ENCODE peak calls at places on chromosome 17, in eight cellular contexts. One of them, this sample, is unnamed.

GRCh38 chr17:7261377-7262191 is 694 bp downstream of the CLDN7 start:
- DNase-seq in activated effector memory CD4-positive, alpha-beta T cell treated with Interleukin-2 at 50 U/mL for 16 hours: no peak
- DNase-seq in CD4-positive, alpha-beta T cell: peak
- DNase-seq in left ventricle myocardium inferior: no peak
- DNase-seq in GOT3: no peak
- DNase-seq in anterior cingulate cortex: no peak
- DNase-seq in stimulated activated CD8-positive, alpha-beta memory T cell treated with anti-CD3 and anti-CD28 coated beads, Interleukin-7, amount 100 ng/mL, for 24 hours: no peak
- DNase-seq in MCF 10A: no peak
- DNase-seq in this sample: no peak

GRCh38 chr17:17783825-17784598 is 52.8 kb downstream of the SREBF1 start:
- DNase-seq in activated effector memory CD4-positive, alpha-beta T cell treated with Interleukin-2 at 50 U/mL for 16 hours: no peak
- DNase-seq in CD4-positive, alpha-beta T cell: no peak
- DNase-seq in left ventricle myocardium inferior: peak
- DNase-seq in GOT3: no peak
- DNase-seq in anterior cingulate cortex: peak
- DNase-seq in stimulated activated CD8-positive, alpha-beta memory T cell treated with anti-CD3 and anti-CD28 coated beads, Interleukin-7, amount 100 ng/mL, for 24 hours: no peak
- DNase-seq in MCF 10A: no peak
- DNase-seq in this sample: no peak

GRCh38 chr17:59439261-59439660 is 107.8 kb downstream of the YPEL2 start:
- DNase-seq in activated effector memory CD4-positive, alpha-beta T cell treated with Interleukin-2 at 50 U/mL for 16 hours: no peak
- DNase-seq in CD4-positive, alpha-beta T cell: no peak
- DNase-seq in left ventricle myocardium inferior: no peak
- DNase-seq in GOT3: no peak
- DNase-seq in anterior cingulate cortex: no peak
- DNase-seq in stimulated activated CD8-positive, alpha-beta memory T cell treated with anti-CD3 and anti-CD28 coated beads, Interleukin-7, amount 100 ng/mL, for 24 hours: no peak
- DNase-seq in MCF 10A: no peak
- DNase-seq in this sample: no peak

GRCh38 chr17:36112572-36112971 is 8.9 kb downstream of the CCL4 start:
- DNase-seq in activated effector memory CD4-positive, alpha-beta T cell treated with Interleukin-2 at 50 U/mL for 16 hours: no peak
- DNase-seq in CD4-positive, alpha-beta T cell: no peak
- DNase-seq in left ventricle myocardium inferior: no peak
- DNase-seq in GOT3: no peak
- DNase-seq in anterior cingulate cortex: no peak
- DNase-seq in stimulated activated CD8-positive, alpha-beta memory T cell treated with anti-CD3 and anti-CD28 coated beads, Interleukin-7, amount 100 ng/mL, for 24 hours: no peak
- DNase-seq in MCF 10A: no peak
- DNase-seq in this sample: no peak

GRCh38 chr17:41538565-41538991 is 10.5 kb upstream of the KRT19 start:
- DNase-seq in activated effector memory CD4-positive, alpha-beta T cell treated with Interleukin-2 at 50 U/mL for 16 hours: no peak
- DNase-seq in CD4-positive, alpha-beta T cell: no peak
- DNase-seq in left ventricle myocardium inferior: no peak
- DNase-seq in GOT3: no peak
- DNase-seq in anterior cingulate cortex: no peak
- DNase-seq in stimulated activated CD8-positive, alpha-beta memory T cell treated with anti-CD3 and anti-CD28 coated beads, Interleukin-7, amount 100 ng/mL, for 24 hours: no peak
- DNase-seq in MCF 10A: peak
- DNase-seq in this sample: no peak

GRCh38 chr17:57356722-57357391 is 100.5 kb downstream of the MSI2 start:
- DNase-seq in activated effector memory CD4-positive, alpha-beta T cell treated with Interleukin-2 at 50 U/mL for 16 hours: no peak
- DNase-seq in CD4-positive, alpha-beta T cell: no peak
- DNase-seq in left ventricle myocardium inferior: no peak
- DNase-seq in GOT3: no peak
- DNase-seq in anterior cingulate cortex: peak
- DNase-seq in stimulated activated CD8-positive, alpha-beta memory T cell treated with anti-CD3 and anti-CD28 coated beads, Interleukin-7, amount 100 ng/mL, for 24 hours: no peak
- DNase-seq in MCF 10A: no peak
- DNase-seq in this sample: no peak

GRCh38 chr17:75679706-75680201 is 12.6 kb downstream of the SAP30BP start:
- DNase-seq in activated effector memory CD4-positive, alpha-beta T cell treated with Interleukin-2 at 50 U/mL for 16 hours: no peak
- DNase-seq in CD4-positive, alpha-beta T cell: no peak
- DNase-seq in left ventricle myocardium inferior: no peak
- DNase-seq in GOT3: no peak
- DNase-seq in anterior cingulate cortex: peak
- DNase-seq in stimulated activated CD8-positive, alpha-beta memory T cell treated with anti-CD3 and anti-CD28 coated beads, Interleukin-7, amount 100 ng/mL, for 24 hours: no peak
- DNase-seq in MCF 10A: peak
- DNase-seq in this sample: no peak

GRCh38 chr17:57369509-57369945 is 113.2 kb downstream of the MSI2 start:
- DNase-seq in activated effector memory CD4-positive, alpha-beta T cell treated with Interleukin-2 at 50 U/mL for 16 hours: no peak
- DNase-seq in CD4-positive, alpha-beta T cell: no peak
- DNase-seq in left ventricle myocardium inferior: no peak
- DNase-seq in GOT3: no peak
- DNase-seq in anterior cingulate cortex: no peak
- DNase-seq in stimulated activated CD8-positive, alpha-beta memory T cell treated with anti-CD3 and anti-CD28 coated beads, Interleukin-7, amount 100 ng/mL, for 24 hours: no peak
- DNase-seq in MCF 10A: peak
- DNase-seq in this sample: no peak